ENCODE peak calls at places on chromosomes 7 and 10, in seven cellular contexts. One of them, this sample, is unnamed.

GRCh38 chr7:16644987-16645592 is 464 bp downstream of the ANKMY2 start:
- DNase-seq in C1 segment of cervical spinal cord: no peak
- DNase-seq in T-helper 9 cell: peak; percentile 2
- DNase-seq in pancreas: peak; percentile 13
- DNase-seq in Calu3: no peak
- DNase-seq in sigmoid colon: peak; percentile 71
- DNase-seq in H7: peak; percentile 72
- DNase-seq in this sample: peak; percentile 48

GRCh38 chr7:28419717-28420116 is 7.4 kb downstream of the CREB5 start:
- DNase-seq in C1 segment of cervical spinal cord: no peak
- DNase-seq in pancreas: no peak
- DNase-seq in T-helper 9 cell: no peak
- DNase-seq in Calu3: no peak
- DNase-seq in sigmoid colon: peak; percentile 77
- DNase-seq in H7: no peak
- DNase-seq in this sample: no peak

GRCh38 chr10:124357583-124357930 is 61.2 kb downstream of the OAT start:
- DNase-seq in Calu3: no peak
- DNase-seq in T-helper 9 cell: no peak
- DNase-seq in H7: no peak
- DNase-seq in C1 segment of cervical spinal cord: no peak
- DNase-seq in pancreas: no peak
- DNase-seq in sigmoid colon: peak; percentile 29
- DNase-seq in this sample: no peak

GRCh38 chr10:72274213-72274729 is 547 bp downstream of the DDIT4 start:
- DNase-seq in C1 segment of cervical spinal cord: no peak
- DNase-seq in H7: peak; percentile 70
- DNase-seq in T-helper 9 cell: no peak
- DNase-seq in sigmoid colon: no peak
- DNase-seq in Calu3: no peak
- DNase-seq in pancreas: peak; percentile 31
- DNase-seq in this sample: no peak

GRCh38 chr7:93159490-93159889 is 11.3 kb upstream of the SAMD9L start:
- DNase-seq in pancreas: no peak
- DNase-seq in H7: no peak
- DNase-seq in C1 segment of cervical spinal cord: no peak
- DNase-seq in sigmoid colon: no peak
- DNase-seq in Calu3: no peak
- DNase-seq in T-helper 9 cell: no peak
- DNase-seq in this sample: no peak

GRCh38 chr10:89706011-89706410 is 4.6 kb downstream of the KIF20B start:
- DNase-seq in C1 segment of cervical spinal cord: no peak
- DNase-seq in sigmoid colon: no peak
- DNase-seq in Calu3: no peak
- DNase-seq in pancreas: no peak
- DNase-seq in T-helper 9 cell: no peak
- DNase-seq in H7: no peak
- DNase-seq in this sample: no peak

GRCh38 chr7:112103246-112103645 is 103.0 kb downstream of the DOCK4 start:
- DNase-seq in T-helper 9 cell: no peak
- DNase-seq in pancreas: no peak
- DNase-seq in sigmoid colon: no peak
- DNase-seq in H7: peak; percentile 47
- DNase-seq in C1 segment of cervical spinal cord: no peak
- DNase-seq in Calu3: peak; percentile 30
- DNase-seq in this sample: no peak

GRCh38 chr10:104109908-104110662 is 11.9 kb upstream of the SFR1 start:
- DNase-seq in T-helper 9 cell: no peak
- DNase-seq in Calu3: no peak
- DNase-seq in C1 segment of cervical spinal cord: no peak
- DNase-seq in sigmoid colon: no peak
- DNase-seq in pancreas: no peak
- DNase-seq in H7: no peak
- DNase-seq in this sample: no peak

GRCh38 chr7:1227814-1228534 is 4.7 kb upstream of the UNCX start:
- DNase-seq in Calu3: no peak
- DNase-seq in T-helper 9 cell: no peak
- DNase-seq in C1 segment of cervical spinal cord: no peak
- DNase-seq in sigmoid colon: no peak
- DNase-seq in pancreas: no peak
- DNase-seq in H7: peak; percentile 92
- DNase-seq in this sample: no peak

GRCh38 chr7:80294321-80294720 is 159.7 kb downstream of the GNAI1 start:
- DNase-seq in T-helper 9 cell: no peak
- DNase-seq in sigmoid colon: no peak
- DNase-seq in C1 segment of cervical spinal cord: no peak
- DNase-seq in Calu3: no peak
- DNase-seq in pancreas: no peak
- DNase-seq in H7: no peak
- DNase-seq in this sample: no peak

GRCh38 chr10:53093878-53094277 is 321.3 kb upstream of the MBL2 start:
- DNase-seq in H7: no peak
- DNase-seq in T-helper 9 cell: no peak
- DNase-seq in pancreas: no peak
- DNase-seq in sigmoid colon: no peak
- DNase-seq in C1 segment of cervical spinal cord: no peak
- DNase-seq in Calu3: no peak
- DNase-seq in this sample: no peak

GRCh38 chr7:80974396-80975358 is 55.8 kb upstream of the SEMA3C start:
- DNase-seq in T-helper 9 cell: no peak
- DNase-seq in C1 segment of cervical spinal cord: no peak
- DNase-seq in sigmoid colon: no peak
- DNase-seq in H7: no peak
- DNase-seq in pancreas: no peak
- DNase-seq in Calu3: no peak
- DNase-seq in this sample: no peak

GRCh38 chr7:51315393-51316261 is 982 bp downstream of the COBL start:
- DNase-seq in H7: peak; percentile 80
- DNase-seq in T-helper 9 cell: no peak
- DNase-seq in pancreas: peak; percentile 58
- DNase-seq in Calu3: peak; percentile 88
- DNase-seq in C1 segment of cervical spinal cord: no peak
- DNase-seq in sigmoid colon: peak; percentile 69
- DNase-seq in this sample: peak; percentile 48

GRCh38 chr10:95475827-95476481 is 85.2 kb downstream of the SORBS1 start:
- DNase-seq in T-helper 9 cell: no peak
- DNase-seq in Calu3: peak; percentile 51
- DNase-seq in C1 segment of cervical spinal cord: no peak
- DNase-seq in sigmoid colon: no peak
- DNase-seq in H7: no peak
- DNase-seq in pancreas: peak; percentile 93
- DNase-seq in this sample: no peak

GRCh38 chr7:71784781-71785180 is 627.4 kb downstream of the CALN1 start:
- DNase-seq in sigmoid colon: no peak
- DNase-seq in H7: no peak
- DNase-seq in C1 segment of cervical spinal cord: no peak
- DNase-seq in pancreas: no peak
- DNase-seq in Calu3: no peak
- DNase-seq in T-helper 9 cell: no peak
- DNase-seq in this sample: no peak

GRCh38 chr10:51007781-51008180 is 66.5 kb upstream of the PRKG1 start:
- DNase-seq in pancreas: no peak
- DNase-seq in T-helper 9 cell: no peak
- DNase-seq in C1 segment of cervical spinal cord: no peak
- DNase-seq in sigmoid colon: no peak
- DNase-seq in Calu3: no peak
- DNase-seq in H7: no peak
- DNase-seq in this sample: no peak

GRCh38 chr10:78691301-78692030 is 377.3 kb upstream of the ZMIZ1 start:
- DNase-seq in T-helper 9 cell: no peak
- DNase-seq in H7: no peak
- DNase-seq in sigmoid colon: no peak
- DNase-seq in Calu3: no peak
- DNase-seq in C1 segment of cervical spinal cord: no peak
- DNase-seq in pancreas: no peak
- DNase-seq in this sample: no peak

GRCh38 chr7:138167222-138167621 is 91.0 kb downstream of the AKR1D1 start:
- DNase-seq in sigmoid colon: no peak
- DNase-seq in pancreas: no peak
- DNase-seq in Calu3: no peak
- DNase-seq in C1 segment of cervical spinal cord: no peak
- DNase-seq in T-helper 9 cell: no peak
- DNase-seq in H7: no peak
- DNase-seq in this sample: no peak

GRCh38 chr10:30185916-30186315 is 126.5 kb upstream of the JCAD start:
- DNase-seq in Calu3: peak; percentile 15
- DNase-seq in sigmoid colon: no peak
- DNase-seq in C1 segment of cervical spinal cord: no peak
- DNase-seq in pancreas: no peak
- DNase-seq in T-helper 9 cell: no peak
- DNase-seq in H7: no peak
- DNase-seq in this sample: no peak

GRCh38 chr7:71735961-71736556 is 604.1 kb downstream of the GALNT17 start:
- DNase-seq in Calu3: peak; percentile 44
- DNase-seq in sigmoid colon: no peak
- DNase-seq in T-helper 9 cell: peak; percentile 22
- DNase-seq in H7: peak; percentile 78
- DNase-seq in C1 segment of cervical spinal cord: no peak
- DNase-seq in pancreas: peak; percentile 28
- DNase-seq in this sample: peak; percentile 67

GRCh38 chr10:91629715-91630549 is 2.9 kb downstream of the PPP1R3C start:
- DNase-seq in H7: no peak
- DNase-seq in T-helper 9 cell: no peak
- DNase-seq in pancreas: no peak
- DNase-seq in Calu3: no peak
- DNase-seq in sigmoid colon: no peak
- DNase-seq in C1 segment of cervical spinal cord: no peak
- DNase-seq in this sample: no peak

GRCh38 chr7:70338061-70338460 is 739.8 kb downstream of the AUTS2 start:
- DNase-seq in H7: no peak
- DNase-seq in T-helper 9 cell: no peak
- DNase-seq in pancreas: no peak
- DNase-seq in sigmoid colon: no peak
- DNase-seq in Calu3: no peak
- DNase-seq in C1 segment of cervical spinal cord: no peak
- DNase-seq in this sample: no peak

GRCh38 chr10:68560916-68561691 is 967 bp downstream of the TET1 start:
- DNase-seq in pancreas: peak; percentile 3
- DNase-seq in C1 segment of cervical spinal cord: no peak
- DNase-seq in H7: peak; percentile 89
- DNase-seq in sigmoid colon: peak; percentile 67
- DNase-seq in Calu3: no peak
- DNase-seq in T-helper 9 cell: no peak
- DNase-seq in this sample: no peak

GRCh38 chr10:113438660-113439059 is 114.2 kb upstream of the HABP2 start:
- DNase-seq in C1 segment of cervical spinal cord: no peak
- DNase-seq in pancreas: no peak
- DNase-seq in H7: no peak
- DNase-seq in T-helper 9 cell: no peak
- DNase-seq in sigmoid colon: no peak
- DNase-seq in Calu3: no peak
- DNase-seq in this sample: no peak

GRCh38 chr10:29623797-29624196 is 11.0 kb downstream of the SVIL start:
- DNase-seq in pancreas: no peak
- DNase-seq in sigmoid colon: peak; percentile 36
- DNase-seq in Calu3: no peak
- DNase-seq in T-helper 9 cell: no peak
- DNase-seq in H7: no peak
- DNase-seq in C1 segment of cervical spinal cord: no peak
- DNase-seq in this sample: no peak

GRCh38 chr7:157609516-157609915 is 272.7 kb downstream of the DNAJB6 start:
- DNase-seq in pancreas: no peak
- DNase-seq in C1 segment of cervical spinal cord: no peak
- DNase-seq in H7: no peak
- DNase-seq in Calu3: no peak
- DNase-seq in T-helper 9 cell: no peak
- DNase-seq in sigmoid colon: peak; percentile 48
- DNase-seq in this sample: no peak

GRCh38 chr7:55827577-55827976 is 35.0 kb downstream of the SEPTIN14 start:
- DNase-seq in H7: no peak
- DNase-seq in sigmoid colon: no peak
- DNase-seq in Calu3: no peak
- DNase-seq in pancreas: no peak
- DNase-seq in T-helper 9 cell: no peak
- DNase-seq in C1 segment of cervical spinal cord: no peak
- DNase-seq in this sample: no peak

GRCh38 chr7:153193144-153193595 is 433.6 kb downstream of the ACTR3B start:
- DNase-seq in C1 segment of cervical spinal cord: no peak
- DNase-seq in H7: peak; percentile 81
- DNase-seq in pancreas: peak; percentile 4
- DNase-seq in Calu3: no peak
- DNase-seq in sigmoid colon: peak; percentile 67
- DNase-seq in T-helper 9 cell: no peak
- DNase-seq in this sample: peak; percentile 33

GRCh38 chr10:11673346-11674330 is 62.2 kb upstream of the USP6NL start:
- DNase-seq in sigmoid colon: no peak
- DNase-seq in H7: no peak
- DNase-seq in pancreas: peak; percentile 61
- DNase-seq in C1 segment of cervical spinal cord: no peak
- DNase-seq in Calu3: no peak
- DNase-seq in T-helper 9 cell: no peak
- DNase-seq in this sample: no peak

GRCh38 chr10:132298038-132298935 is 9.5 kb downstream of the STK32C start:
- DNase-seq in pancreas: no peak
- DNase-seq in T-helper 9 cell: no peak
- DNase-seq in sigmoid colon: peak; percentile 57
- DNase-seq in Calu3: no peak
- DNase-seq in H7: peak; percentile 70
- DNase-seq in C1 segment of cervical spinal cord: no peak
- DNase-seq in this sample: no peak

GRCh38 chr10:8173243-8173865 is 118.9 kb downstream of the GATA3 start:
- DNase-seq in T-helper 9 cell: no peak
- DNase-seq in pancreas: no peak
- DNase-seq in sigmoid colon: no peak
- DNase-seq in Calu3: no peak
- DNase-seq in H7: no peak
- DNase-seq in C1 segment of cervical spinal cord: no peak
- DNase-seq in this sample: no peak